ENCODE peak calls at places on chromosome 11, in four cellular contexts. E is mesenchymal stem cell, V is IMR-90, D is H1. U is an unnamed sample.

GRCh38 chr11:8311366-8311765 is 47.7 kb upstream of the LMO1 start:
- DNase-seq in E (no peak), V (no peak), D (no peak), U (no peak)

GRCh38 chr11:24295360-24295759 is 201.5 kb upstream of the LUZP2 start:
- DNase-seq in E (peak), V (peak), D (no peak), U (no peak)

GRCh38 chr11:134037093-134037908 is 31.6 kb upstream of the JAM3 start:
- DNase-seq in E (peak), V (peak), D (no peak), U (peak)

GRCh38 chr11:115168229-115168671 is 336.0 kb downstream of the CADM1 start:
- DNase-seq in E (no peak), V (no peak), D (no peak), U (no peak)

GRCh38 chr11:33936745-33937612 is 45.1 kb upstream of the LMO2 start:
- DNase-seq in E (peak), V (peak), D (no peak), U (peak)

GRCh38 chr11:14393889-14394288 is 34.9 kb upstream of the RRAS2 start:
- DNase-seq in E (no peak), V (no peak), D (no peak), U (no peak)

GRCh38 chr11:129894281-129895125 is 875 bp downstream of the NFRKB start:
- DNase-seq in E (peak), V (peak), D (no peak), U (no peak)

GRCh38 chr11:11076276-11076675 is 218.4 kb upstream of the ZBED5 start:
- DNase-seq in E (peak), V (no peak), D (no peak), U (peak)

GRCh38 chr11:74749965-74750296 is 1.3 kb downstream of the RNF169 start:
- DNase-seq in E (no peak), V (no peak), D (no peak), U (no peak)

GRCh38 chr11:62601364-62602140 is at the start of gene MTA2:
- DNase-seq in E (peak), V (peak), D (peak), U (peak)

GRCh38 chr11:62593434-62594044 is 2.2 kb upstream of the TUT1 start:
- DNase-seq in E (peak), V (peak), D (no peak), U (peak)

GRCh38 chr11:122646549-122647340 is 8.8 kb upstream of the UBASH3B start:
- DNase-seq in E (peak), V (peak), D (no peak), U (no peak)

GRCh38 chr11:84518601-84519183 is 1108.5 kb downstream of the DLG2 start:
- DNase-seq in E (no peak), V (no peak), D (no peak), U (no peak)

GRCh38 chr11:60987577-60988277 is 16.2 kb downstream of the CD6 start:
- DNase-seq in E (no peak), V (no peak), D (no peak), U (no peak)

GRCh38 chr11:78397398-78397797 is 20.2 kb downstream of the GAB2 start:
- DNase-seq in E (peak), V (no peak), D (no peak), U (no peak)

GRCh38 chr11:107741044-107741823 is 29.4 kb upstream of the SLN start:
- DNase-seq in E (peak), V (peak), D (no peak), U (peak)

GRCh38 chr11:31834237-31834636 is 23.1 kb upstream of the PAX6 start:
- DNase-seq in E (no peak), V (no peak), D (no peak), U (peak)

GRCh38 chr11:106156290-106156937 is 79.0 kb downstream of the AASDHPPT start:
- DNase-seq in E (peak), V (peak), D (no peak), U (peak)

GRCh38 chr11:97574976-97575665 is 1185.3 kb downstream of the JRKL start:
- DNase-seq in E (no peak), V (no peak), D (no peak), U (no peak)

GRCh38 chr11:118200901-118201680 is 23.7 kb downstream of the JAML start:
- DNase-seq in E (no peak), V (no peak), D (no peak), U (no peak)

GRCh38 chr11:110896358-110896757 is 184.1 kb upstream of the ARHGAP20 start:
- DNase-seq in E (peak), V (peak), D (no peak), U (peak)

GRCh38 chr11:56843816-56844215 is 95.3 kb upstream of the OR9G4 start:
- DNase-seq in E (no peak), V (no peak), D (no peak), U (no peak)

GRCh38 chr11:32050256-32050655 is 40.6 kb upstream of the RCN1 start:
- DNase-seq in E (no peak), V (no peak), D (no peak), U (no peak)

GRCh38 chr11:43832536-43832935 is 48.1 kb upstream of the ALKBH3 start:
- DNase-seq in E (no peak), V (no peak), D (no peak), U (no peak)

GRCh38 chr11:120184946-120185677 is 25.7 kb upstream of the OAF start:
- DNase-seq in E (peak), V (peak), D (no peak), U (no peak)

GRCh38 chr11:23403210-23404185 is 543.2 kb upstream of the CCDC179 start:
- DNase-seq in E (no peak), V (no peak), D (no peak), U (no peak)

GRCh38 chr11:125457814-125458343 is 38.2 kb downstream of the FEZ1 start:
- DNase-seq in E (no peak), V (peak), D (no peak), U (peak)

GRCh38 chr11:118241191-118242098 is 10.7 kb downstream of the MPZL3 start:
- DNase-seq in E (peak), V (no peak), D (no peak), U (peak)

GRCh38 chr11:121829159-121829643 is 286.8 kb downstream of the BLID start:
- DNase-seq in E (peak), V (peak), D (no peak), U (no peak)

GRCh38 chr11:28017816-28018215 is 90.1 kb downstream of the KIF18A start:
- DNase-seq in E (peak), V (peak), D (no peak), U (no peak)

GRCh38 chr11:108865411-108865810 is 200.5 kb downstream of the DDX10 start:
- DNase-seq in E (no peak), V (peak), D (no peak), U (no peak)

GRCh38 chr11:44939673-44940072 is 11.0 kb downstream of the TP53I11 start:
- DNase-seq in E (peak), V (no peak), D (no peak), U (peak)

GRCh38 chr11:27309064-27309463 is 54.0 kb downstream of the CCDC34 start:
- DNase-seq in E (no peak), V (no peak), D (no peak), U (no peak)

GRCh38 chr11:75639752-75640151 is 29.1 kb downstream of the MAP6 start:
- DNase-seq in E (peak), V (peak), D (no peak), U (peak)

GRCh38 chr11:16785520-16786128 is 47.2 kb downstream of the C11orf58 start:
- DNase-seq in E (peak), V (peak), D (no peak), U (peak)

GRCh38 chr11:4134844-4135243 is 40.2 kb downstream of the RRM1 start:
- DNase-seq in E (peak), V (peak), D (no peak), U (no peak)

GRCh38 chr11:69647349-69647748 is 6.4 kb downstream of the CCND1 start:
- DNase-seq in E (no peak), V (no peak), D (no peak), U (no peak)

GRCh38 chr11:69646493-69647201 is 5.7 kb downstream of the CCND1 start:
- DNase-seq in E (no peak), V (no peak), D (no peak), U (no peak)

GRCh38 chr11:69644071-69644961 is 3.4 kb downstream of the CCND1 start:
- DNase-seq in E (peak), V (peak), D (no peak), U (no peak)

GRCh38 chr11:69644962-69645675 is 4.2 kb downstream of the CCND1 start:
- DNase-seq in E (no peak), V (no peak), D (no peak), U (no peak)

GRCh38 chr11:69645801-69646492 is 5.0 kb downstream of the CCND1 start:
- DNase-seq in E (no peak), V (no peak), D (no peak), U (no peak)
- H3K23ac ChIP-seq in E (no peak), V (no peak), D (no peak), U (no peak)

DNA sequence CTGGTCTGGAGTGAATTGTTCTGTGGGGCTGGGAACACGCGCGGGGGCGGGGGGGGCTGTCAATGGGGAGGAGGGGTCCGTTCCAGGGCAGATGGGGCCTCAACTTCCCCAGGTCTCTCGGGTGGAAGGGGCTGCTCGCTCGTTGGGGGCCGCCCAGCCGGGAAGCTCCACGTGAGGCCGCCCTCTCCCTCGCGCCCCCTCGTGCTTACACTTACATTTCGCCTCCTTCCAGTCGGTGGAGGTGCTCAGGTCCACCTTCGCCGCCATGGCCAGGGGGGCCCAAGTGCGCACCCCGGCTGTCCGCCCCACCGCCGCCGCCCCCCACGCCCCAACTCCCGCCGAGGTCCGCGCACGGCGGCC is 451 bp downstream of the MACROD1 start:
- DNase-seq in E (no peak), V (no peak), D (no peak), U (no peak)
- H3K23ac ChIP-seq in E (no peak), V (no peak), D (no peak), U (no peak)

DNA sequence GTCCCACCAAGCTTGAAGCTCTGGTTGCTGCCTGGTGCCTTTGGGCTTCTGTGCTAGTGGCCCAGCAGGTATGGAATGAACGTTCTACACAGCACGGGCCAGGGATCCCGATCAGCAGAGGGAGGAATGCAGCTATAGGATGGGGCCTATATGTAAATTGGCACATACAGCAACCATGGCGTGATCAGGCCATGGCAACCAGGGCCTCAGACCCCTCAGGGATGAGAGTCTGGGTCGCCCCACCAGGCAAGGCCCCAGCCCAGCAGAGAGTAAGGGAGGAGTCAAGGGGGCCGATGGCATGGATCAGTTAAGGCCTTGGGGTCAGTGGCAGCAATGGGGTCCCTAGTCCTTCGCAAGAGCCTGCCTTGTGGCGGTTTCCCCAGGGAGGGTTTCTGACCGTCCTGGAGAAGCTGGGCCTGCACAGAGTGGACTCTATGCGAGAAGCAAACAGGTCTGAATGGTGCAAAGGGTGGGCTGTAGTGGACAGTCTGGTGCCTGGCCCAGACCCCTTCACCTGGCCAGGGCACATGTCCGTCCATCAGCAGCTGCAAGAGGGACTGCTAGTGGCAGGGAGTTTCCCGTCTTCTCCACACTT is 98.6 kb downstream of the RPS6KA4 start:
- DNase-seq in E (no peak), V (no peak), D (no peak), U (no peak)
- H3K23ac ChIP-seq in E (no peak), V (no peak), D (no peak), U (no peak)

GRCh38 chr11:1425439-1425838 is 35.7 kb downstream of the BRSK2 start:
- DNase-seq in E (no peak), V (no peak), D (no peak), U (no peak)
- H3K23ac ChIP-seq in E (no peak), V (no peak), D (no peak), U (no peak)

DNA sequence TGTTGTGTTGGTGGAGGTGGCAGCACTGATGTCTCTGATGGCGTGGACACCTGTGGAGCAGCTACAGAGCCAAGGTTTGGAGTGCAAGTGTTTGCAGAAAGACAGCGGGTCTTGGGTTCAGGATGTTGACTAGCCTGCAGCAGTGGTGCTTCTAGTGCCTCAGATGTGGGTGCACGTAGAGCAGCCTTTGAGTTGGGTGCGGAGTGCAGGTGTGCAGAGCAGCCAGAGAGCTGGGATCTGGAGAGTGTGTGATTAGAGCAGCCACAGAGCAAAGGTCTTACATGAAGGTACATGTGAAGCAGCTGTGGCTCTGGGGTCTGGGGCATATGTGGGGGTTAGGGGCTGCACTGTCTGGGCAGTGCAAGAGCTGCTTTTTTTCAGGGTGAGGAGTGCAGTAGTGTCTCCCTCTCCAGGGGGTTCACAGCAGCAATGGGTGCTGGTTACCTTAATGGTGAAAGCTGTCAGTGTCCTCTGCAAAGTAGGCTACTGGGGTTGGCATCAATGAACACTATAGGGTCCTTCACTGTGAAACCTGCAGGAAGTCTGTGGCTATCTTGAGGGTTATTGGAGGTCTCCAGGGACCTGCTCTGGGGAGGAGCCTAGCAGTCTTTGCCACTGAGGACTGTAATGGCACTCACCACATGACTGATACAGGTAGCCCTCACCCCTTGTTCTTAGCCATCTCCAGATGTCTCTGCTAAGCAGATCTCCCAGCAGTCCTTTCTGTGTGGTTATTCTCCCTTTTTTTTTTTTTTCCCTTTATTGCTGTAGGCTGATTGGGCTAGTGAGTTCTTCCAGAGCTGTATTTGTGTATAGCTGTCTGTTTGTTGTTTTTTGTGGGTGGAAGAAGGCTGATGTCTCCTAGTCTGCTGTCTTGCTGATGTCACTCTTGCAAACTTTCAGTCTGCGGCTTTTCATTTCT is 14.3 kb downstream of the BIRC2 start:
- DNase-seq in E (peak), V (peak), D (no peak), U (no peak)
- H3K23ac ChIP-seq in E (no peak), V (no peak), D (no peak), U (no peak)

GRCh38 chr11:112289588-112290461 is 29.2 kb upstream of the PLET1 start:
- DNase-seq in E (peak), V (peak), D (no peak), U (peak)

GRCh38 chr11:112291191-112291590 is 30.5 kb upstream of the PLET1 start:
- DNase-seq in E (no peak), V (no peak), D (no peak), U (no peak)

GRCh38 chr11:112290462-112290894 is 29.8 kb upstream of the PLET1 start:
- DNase-seq in E (peak), V (no peak), D (no peak), U (peak)

GRCh38 chr11:112285918-112286317 is 25.3 kb upstream of the PLET1 start:
- DNase-seq in E (peak), V (peak), D (no peak), U (peak)

GRCh38 chr11:112288021-112288420 is 27.4 kb upstream of the PLET1 start:
- DNase-seq in E (no peak), V (no peak), D (no peak), U (no peak)
- H3K23ac ChIP-seq in E (no peak), V (no peak), D (no peak), U (no peak)

GRCh38 chr11:70292863-70293262 is 22.4 kb downstream of the PPFIA1 start:
- DNase-seq in E (no peak), V (no peak), D (no peak), U (no peak)
- H3K23ac ChIP-seq in E (no peak), V (no peak), D (no peak), U (no peak)

GRCh38 chr11:112211556-112211955 is 14.7 kb upstream of the PTS start:
- DNase-seq in E (peak), V (no peak), D (no peak), U (no peak)

GRCh38 chr11:112210890-112211289 is 15.3 kb upstream of the PTS start:
- DNase-seq in E (no peak), V (no peak), D (no peak), U (no peak)

GRCh38 chr11:112200252-112200651 is 24.9 kb downstream of the BCO2 start:
- DNase-seq in E (no peak), V (no peak), D (no peak), U (no peak)

GRCh38 chr11:112206071-112206470 is 20.2 kb upstream of the PTS start:
- DNase-seq in E (no peak), V (no peak), D (no peak), U (no peak)
- H3K23ac ChIP-seq in E (no peak), V (no peak), D (no peak), U (no peak)

GRCh38 chr11:66263231-66263630 is 5.2 kb upstream of the RAB1B start:
- DNase-seq in E (no peak), V (no peak), D (no peak), U (no peak)
- H3K23ac ChIP-seq in E (no peak), V (no peak), D (no peak), U (no peak)